ENCODE peak calls at places on chromosome 1, in eight cellular contexts. V is stomach, C is SK-N-SH, L is spleen, X is suprapubic skin, D is H1, T is prostate gland, Q is K562. W is an unnamed sample.

GRCh38 chr1:110136911-110137310 is 13.4 kb upstream of the SLC6A17 start:
- DNase-seq in V (peak; percentile 28), C (peak; percentile 77), L (no peak), X (no peak), D (no peak), T (no peak), Q (no peak), W (no peak)

GRCh38 chr1:196105901-196106300 is 502.3 kb downstream of the KCNT2 start:
- DNase-seq in V (no peak), C (no peak), L (no peak), X (no peak), D (no peak), T (no peak), Q (no peak), W (no peak)

GRCh38 chr1:112021263-112021662 is 31.8 kb upstream of the KCND3 start:
- DNase-seq in V (no peak), C (no peak), L (no peak), X (no peak), D (no peak), T (no peak), Q (no peak), W (no peak)

GRCh38 chr1:151199860-151200581 is 1.7 kb downstream of the PIP5K1A start:
- DNase-seq in V (no peak), C (no peak), L (peak; percentile 43), X (no peak), D (no peak), T (no peak), Q (no peak), W (no peak)

GRCh38 chr1:19758227-19758830 is 41.4 kb downstream of the TMCO4 start:
- DNase-seq in V (no peak), C (no peak), L (no peak), X (no peak), D (no peak), T (no peak), Q (no peak), W (no peak)

GRCh38 chr1:119075614-119076013 is 64.8 kb downstream of the WARS2 start:
- DNase-seq in V (no peak), C (no peak), L (no peak), X (no peak), D (no peak), T (no peak), Q (no peak), W (no peak)

GRCh38 chr1:2528016-2528415 is 1.6 kb upstream of the PANK4 start:
- DNase-seq in V (peak; percentile 84), C (no peak), L (no peak), X (no peak), D (no peak), T (peak; percentile 54), Q (no peak), W (no peak)

GRCh38 chr1:116372186-116372585 is 858 bp upstream of the ATP1A1 start:
- DNase-seq in V (no peak), C (no peak), L (no peak), X (no peak), D (no peak), T (no peak), Q (no peak), W (no peak)

GRCh38 chr1:15720861-15721260 is 15.2 kb upstream of the SLC25A34 start:
- DNase-seq in V (no peak), C (no peak), L (no peak), X (no peak), D (no peak), T (no peak), Q (no peak), W (no peak)

GRCh38 chr1:12636098-12636950 is 7.6 kb upstream of the AADACL4 start:
- DNase-seq in V (no peak), C (no peak), L (peak; percentile 84), X (peak; percentile 72), D (no peak), T (no peak), Q (no peak), W (no peak)

GRCh38 chr1:6006882-6007281 is 14.7 kb upstream of the NPHP4 start:
- DNase-seq in V (no peak), C (no peak), L (peak; percentile 70), X (no peak), D (no peak), T (no peak), Q (peak; percentile 54), W (no peak)

GRCh38 chr1:63012339-63012738 is 228.4 kb downstream of the ATG4C start:
- DNase-seq in V (no peak), C (no peak), L (no peak), X (no peak), D (no peak), T (no peak), Q (no peak), W (no peak)

GRCh38 chr1:84272401-84272800 is 29.1 kb upstream of the SAMD13 start:
- DNase-seq in V (peak; percentile 77), C (no peak), L (no peak), X (no peak), D (no peak), T (peak; percentile 72), Q (no peak), W (no peak)

GRCh38 chr1:89454845-89455521 is 69.6 kb upstream of the LRRC8B start:
- DNase-seq in V (peak; percentile 52), C (peak; percentile 61), L (no peak), X (no peak), D (no peak), T (peak; percentile 36), Q (peak; percentile 42), W (peak; percentile 61)

GRCh38 chr1:6267686-6268281 is 6.9 kb upstream of the GPR153 start:
- DNase-seq in V (no peak), C (no peak), L (no peak), X (no peak), D (no peak), T (no peak), Q (no peak), W (no peak)

GRCh38 chr1:231162300-231162969 is 577 bp downstream of the TRIM67 start:
- DNase-seq in V (peak; percentile 34), C (peak; percentile 78), L (no peak), X (no peak), D (peak; percentile 34), T (no peak), Q (peak; percentile 90), W (no peak)

DNA sequence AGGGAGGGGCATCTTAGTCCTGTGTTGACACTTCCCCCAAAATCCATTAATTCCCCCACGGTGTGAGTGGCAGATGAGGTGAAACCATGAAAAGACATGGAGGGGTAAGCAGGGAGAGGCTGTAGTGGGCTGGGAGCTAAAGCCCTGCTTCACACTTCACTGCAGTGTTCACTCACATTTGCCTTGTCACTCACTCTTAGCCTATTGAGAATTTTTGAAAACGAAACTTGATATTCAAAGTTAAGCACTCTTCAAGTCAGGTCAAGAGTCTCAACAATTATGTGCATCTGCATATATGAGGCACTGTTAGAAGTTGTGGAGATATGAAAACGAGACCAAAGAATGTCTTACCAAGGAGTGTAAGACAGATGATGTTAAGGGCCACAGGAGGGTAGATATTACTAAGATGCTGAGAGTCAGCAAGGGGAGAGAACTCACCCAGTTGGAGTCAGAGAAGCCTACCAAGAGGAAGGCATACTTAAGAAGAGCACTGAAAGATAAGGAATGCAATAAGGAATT is 64.7 kb upstream of the GJA8 start:
- DNase-seq in V (no peak), C (no peak), L (no peak), X (no peak), D (no peak), T (no peak), Q (no peak), W (no peak)
- H3K4me3 ChIP-seq in V (no peak overlapping the region), C (no peak overlapping the region), L (no peak overlapping the region), X (no peak overlapping the region), D (no peak overlapping the region), T (no peak overlapping the region), Q (no peak overlapping the region), W (no peak overlapping the region)

DNA sequence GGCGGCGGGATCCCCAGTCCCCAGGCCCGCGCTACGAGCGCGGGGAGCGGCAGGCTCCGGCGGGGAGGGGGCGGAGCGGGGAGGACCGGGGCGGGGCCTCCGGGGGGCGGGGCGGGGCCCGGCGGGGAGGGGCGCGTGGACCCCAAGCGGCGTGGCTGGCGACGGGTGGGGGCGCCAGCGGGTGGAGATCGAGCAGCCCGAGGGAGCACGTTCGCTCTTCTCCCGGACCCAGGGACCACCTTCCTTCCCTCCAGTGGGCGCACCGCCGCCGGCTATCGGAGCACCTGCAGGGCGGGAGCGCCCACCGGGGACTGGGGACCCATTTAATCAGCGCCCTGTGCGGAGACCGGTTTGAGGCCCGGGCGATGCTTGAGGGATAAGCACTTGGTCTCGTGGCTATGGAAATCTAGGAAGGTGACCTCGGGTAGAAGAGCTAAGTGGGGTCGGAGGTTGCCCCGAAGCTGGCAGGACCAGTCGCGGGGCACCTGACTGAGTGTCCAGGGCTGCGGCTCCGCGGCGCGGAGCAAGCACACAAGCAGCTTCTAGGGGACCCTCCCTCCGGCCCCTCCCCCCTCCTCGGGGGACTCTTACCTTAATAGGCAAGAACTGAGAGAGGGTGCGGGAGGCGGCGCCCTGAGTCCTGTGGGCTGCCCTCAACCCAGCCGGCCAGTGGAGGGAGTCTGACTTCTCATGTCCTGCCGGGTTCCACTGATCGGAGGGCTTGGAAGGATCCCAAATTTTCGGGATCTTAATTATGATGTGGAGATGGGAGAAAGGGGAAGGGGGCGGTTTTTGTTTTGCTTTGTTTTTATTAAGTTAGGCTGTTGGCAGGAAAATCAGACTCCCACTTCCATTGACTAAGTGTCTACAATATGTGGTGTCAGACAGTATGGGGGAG is at the start of gene TSPAN2:
- DNase-seq in V (peak; percentile 51), C (peak; percentile 93), L (peak; percentile 91), X (peak; percentile 75), D (peak; percentile 91), T (peak; percentile 73), Q (peak; percentile 69), W (peak; percentile 62)
- TF ChIP-seq POLR2AphosphoS5 in V (no peak), C (no peak), L (no peak), X (no peak), D (peak; percentile 66), T (peak; percentile 38), Q (no peak), W (no peak)

GRCh38 chr1:186292875-186293274 is 82.2 kb downstream of the TPR start:
- DNase-seq in V (no peak), C (no peak), L (no peak), X (no peak), D (no peak), T (no peak), Q (no peak), W (no peak)
- H3K4me3 ChIP-seq in V (no peak overlapping the region), C (no peak overlapping the region), L (no peak overlapping the region), X (no peak overlapping the region), D (no peak overlapping the region), T (no peak overlapping the region), Q (no peak overlapping the region), W (no peak overlapping the region)

GRCh38 chr1:205597691-205598314 is 34.0 kb downstream of the ELK4 start:
- DNase-seq in V (no peak), C (no peak), L (no peak), X (peak; percentile 46), D (no peak), T (no peak), Q (no peak), W (no peak)

GRCh38 chr1:205599667-205600042 is 32.2 kb downstream of the ELK4 start:
- DNase-seq in V (no peak), C (no peak), L (no peak), X (no peak), D (no peak), T (no peak), Q (no peak), W (no peak)

GRCh38 chr1:205600085-205600484 is 31.7 kb downstream of the ELK4 start:
- DNase-seq in V (no peak), C (no peak), L (no peak), X (no peak), D (no peak), T (no peak), Q (peak; percentile 34), W (no peak)

GRCh38 chr1:205601209-205601608 is 30.6 kb downstream of the ELK4 start:
- DNase-seq in V (no peak), C (no peak), L (no peak), X (no peak), D (no peak), T (no peak), Q (no peak), W (no peak)

GRCh38 chr1:205598841-205599666 is 32.8 kb downstream of the ELK4 start:
- DNase-seq in V (peak; percentile 67), C (no peak), L (no peak), X (peak; percentile 42), D (no peak), T (no peak), Q (no peak), W (no peak)
- TF ChIP-seq POLR2AphosphoS5 in V (peak; percentile 57), C (peak; percentile 25), L (peak; percentile 16), X (no peak), D (no peak), T (peak; percentile 47), Q (no peak), W (no peak)